ENCODE peak calls at places on chromosomes 6 and 20, in six cellular contexts. E is RWPE1, L is OCI-LY7, K is kidney, F is heart left ventricle, N is IMR-90. X is an unnamed sample.

GRCh38 chr6:87929843-87930288 is 117.8 kb upstream of the SPACA1 start:
- DNase-seq in E (peak; percentile 82), L (peak; percentile 95), K (peak; percentile 83), F (peak; percentile 78), N (peak; percentile 79), X (peak; percentile 31)

GRCh38 chr6:1110164-1110563 is 201.7 kb upstream of the FOXQ1 start:
- DNase-seq in E (no peak), L (no peak), K (no peak), F (no peak), N (no peak), X (no peak)

GRCh38 chr6:137699036-137699683 is 167.9 kb upstream of the TNFAIP3 start:
- DNase-seq in E (no peak), L (no peak), K (no peak), F (no peak), N (peak; percentile 46), X (no peak)

GRCh38 chr20:1473821-1474220 is 7.2 kb upstream of the NSFL1C start:
- DNase-seq in E (no peak), L (no peak), K (no peak), F (no peak), N (no peak), X (no peak)

GRCh38 chr6:142013875-142014495 is 118.7 kb upstream of the GJE1 start:
- DNase-seq in E (no peak), L (no peak), K (no peak), F (no peak), N (no peak), X (no peak)

GRCh38 chr20:61254881-61255589 is 3.0 kb downstream of the CDH4 start:
- DNase-seq in E (peak; percentile 93), L (no peak), K (no peak), F (no peak), N (peak; percentile 57), X (peak; percentile 14)

GRCh38 chr20:53871541-53871940 is 198.9 kb downstream of the BCAS1 start:
- DNase-seq in E (no peak), L (no peak), K (no peak), F (no peak), N (no peak), X (no peak)

GRCh38 chr6:105282801-105283585 is 103.2 kb upstream of the POPDC3 start:
- DNase-seq in E (no peak), L (no peak), K (no peak), F (no peak), N (no peak), X (no peak)

GRCh38 chr6:141261672-141262060 is 871.1 kb upstream of the GJE1 start:
- DNase-seq in E (no peak), L (no peak), K (peak; percentile 34), F (no peak), N (no peak), X (no peak)

GRCh38 chr20:6053064-6053775 is 640 bp downstream of the LRRN4 start:
- DNase-seq in E (no peak), L (no peak), K (no peak), F (no peak), N (no peak), X (no peak)

GRCh38 chr6:38319259-38320255 is 320.2 kb downstream of the BTBD9 start:
- DNase-seq in E (no peak), L (no peak), K (no peak), F (no peak), N (peak; percentile 9), X (no peak)

GRCh38 chr6:14175031-14175430 is 57.5 kb downstream of the CD83 start:
- DNase-seq in E (no peak), L (no peak), K (no peak), F (no peak), N (no peak), X (no peak)

GRCh38 chr6:7085911-7086310 is 21.9 kb upstream of the RREB1 start:
- DNase-seq in E (no peak), L (no peak), K (no peak), F (peak; percentile 34), N (no peak), X (no peak)

GRCh38 chr6:100435299-100435698 is 29.4 kb downstream of the SIM1 start:
- DNase-seq in E (peak; percentile 67), L (no peak), K (no peak), F (no peak), N (no peak), X (peak; percentile 41)

GRCh38 chr6:4942673-4943009 is 61.2 kb downstream of the RPP40 start:
- DNase-seq in E (no peak), L (no peak), K (no peak), F (no peak), N (no peak), X (no peak)

GRCh38 chr6:22308939-22309338 is 12.1 kb upstream of the PRL start:
- DNase-seq in E (no peak), L (no peak), K (no peak), F (no peak), N (no peak), X (no peak)

GRCh38 chr6:136491251-136491650 is 59.0 kb downstream of the MAP7 start:
- DNase-seq in E (no peak), L (no peak), K (no peak), F (no peak), N (no peak), X (no peak)

GRCh38 chr20:42963796-42964195 is 225.9 kb downstream of the PTPRT start:
- DNase-seq in E (no peak), L (no peak), K (no peak), F (no peak), N (no peak), X (no peak)
- H3K27ac ChIP-seq in E (no peak overlapping the region), L (no peak overlapping the region), K (no peak overlapping the region), F (no peak overlapping the region), N (no peak overlapping the region), X (no peak overlapping the region)

GRCh38 chr6:169174516-169175359 is 78.9 kb downstream of the THBS2 start:
- DNase-seq in E (no peak), L (no peak), K (peak; percentile 44), F (no peak), N (no peak), X (no peak)

GRCh38 chr6:169172435-169172834 is 81.2 kb downstream of the THBS2 start:
- DNase-seq in E (peak; percentile 71), L (no peak), K (peak; percentile 72), F (no peak), N (peak; percentile 55), X (peak; percentile 45)

GRCh38 chr6:169172946-169173345 is 80.7 kb downstream of the THBS2 start:
- DNase-seq in E (no peak), L (no peak), K (no peak), F (no peak), N (no peak), X (no peak)

GRCh38 chr6:169175360-169175887 is 78.2 kb downstream of the THBS2 start:
- DNase-seq in E (no peak), L (no peak), K (no peak), F (no peak), N (no peak), X (no peak)

DNA sequence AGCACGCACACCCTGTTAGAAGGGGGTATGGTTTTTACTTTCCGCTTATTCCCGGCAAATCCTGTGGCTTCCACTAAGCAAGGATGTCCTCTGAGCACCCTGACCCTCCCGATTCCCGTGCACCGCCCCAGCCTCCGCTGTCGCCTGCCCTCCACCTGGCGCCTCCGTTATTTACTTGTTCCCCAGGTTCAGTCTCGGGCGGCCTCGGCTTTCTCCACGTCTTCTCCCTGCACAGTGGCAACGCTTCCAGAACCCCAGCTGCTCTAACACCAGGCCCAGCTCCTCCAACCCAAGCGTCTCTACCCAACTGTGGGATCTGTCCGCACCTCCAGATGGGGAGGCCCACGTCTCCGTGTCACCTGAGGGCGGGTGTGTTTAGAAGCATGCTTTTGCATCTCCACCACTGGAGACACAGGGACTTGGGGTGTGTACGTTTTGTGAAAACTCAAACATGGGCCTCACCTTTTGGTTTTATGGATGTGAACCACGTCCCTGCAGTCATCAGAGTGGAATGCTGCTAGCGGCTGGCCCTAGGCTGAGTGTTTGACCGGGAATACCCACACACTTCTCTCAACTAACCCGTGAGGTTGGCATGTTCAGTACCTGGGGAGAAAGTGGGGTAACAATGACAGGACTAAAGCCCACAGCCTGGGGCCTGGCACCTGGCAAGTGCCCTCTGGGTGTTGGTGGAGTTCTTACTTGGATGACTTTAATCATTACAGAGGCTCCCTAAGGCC is 79.9 kb downstream of the THBS2 start:
- DNase-seq in E (peak; percentile 56), L (no peak), K (peak; percentile 63), F (no peak), N (peak; percentile 33), X (peak; percentile 50)
- H3K27ac ChIP-seq in E (no peak overlapping the region), L (no peak overlapping the region), K (no peak overlapping the region), F (no peak overlapping the region), N (no peak overlapping the region), X (peak overlapping the region; percentile 74)

DNA sequence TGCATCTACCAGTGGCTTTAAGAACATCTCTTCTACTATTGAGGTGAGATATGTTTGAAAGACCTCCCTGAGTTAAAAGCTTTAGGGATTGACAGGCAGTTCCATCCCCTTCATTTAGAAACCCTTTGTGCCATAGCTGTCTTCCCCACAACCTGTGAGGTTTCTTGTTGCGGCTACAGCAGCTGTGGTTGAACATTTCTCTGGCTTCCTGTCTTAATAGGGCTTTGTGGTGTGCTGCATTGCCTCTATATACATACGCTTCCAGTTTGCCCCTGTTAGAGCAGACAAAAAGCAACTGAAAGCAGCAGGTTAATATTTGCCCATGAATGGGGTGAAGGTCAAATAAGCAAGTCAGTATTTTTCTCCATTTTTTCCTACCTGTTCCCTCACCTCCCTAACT is 210.2 kb downstream of the TMEM200A start:
- DNase-seq in E (no peak), L (no peak), K (no peak), F (no peak), N (no peak), X (no peak)
- H3K27ac ChIP-seq in E (no peak overlapping the region), L (no peak overlapping the region), K (no peak overlapping the region), F (no peak overlapping the region), N (no peak overlapping the region), X (no peak overlapping the region)

GRCh38 chr6:15320683-15321082 is 74.8 kb downstream of the JARID2 start:
- DNase-seq in E (no peak), L (no peak), K (no peak), F (no peak), N (peak; percentile 54), X (no peak)

GRCh38 chr6:15325540-15325955 is 79.7 kb downstream of the JARID2 start:
- DNase-seq in E (no peak), L (no peak), K (no peak), F (no peak), N (no peak), X (no peak)

GRCh38 chr6:15322184-15322583 is 76.3 kb downstream of the JARID2 start:
- DNase-seq in E (no peak), L (no peak), K (no peak), F (no peak), N (no peak), X (no peak)

GRCh38 chr6:15324427-15324985 is 78.6 kb downstream of the JARID2 start:
- DNase-seq in E (no peak), L (no peak), K (no peak), F (no peak), N (no peak), X (no peak)

DNA sequence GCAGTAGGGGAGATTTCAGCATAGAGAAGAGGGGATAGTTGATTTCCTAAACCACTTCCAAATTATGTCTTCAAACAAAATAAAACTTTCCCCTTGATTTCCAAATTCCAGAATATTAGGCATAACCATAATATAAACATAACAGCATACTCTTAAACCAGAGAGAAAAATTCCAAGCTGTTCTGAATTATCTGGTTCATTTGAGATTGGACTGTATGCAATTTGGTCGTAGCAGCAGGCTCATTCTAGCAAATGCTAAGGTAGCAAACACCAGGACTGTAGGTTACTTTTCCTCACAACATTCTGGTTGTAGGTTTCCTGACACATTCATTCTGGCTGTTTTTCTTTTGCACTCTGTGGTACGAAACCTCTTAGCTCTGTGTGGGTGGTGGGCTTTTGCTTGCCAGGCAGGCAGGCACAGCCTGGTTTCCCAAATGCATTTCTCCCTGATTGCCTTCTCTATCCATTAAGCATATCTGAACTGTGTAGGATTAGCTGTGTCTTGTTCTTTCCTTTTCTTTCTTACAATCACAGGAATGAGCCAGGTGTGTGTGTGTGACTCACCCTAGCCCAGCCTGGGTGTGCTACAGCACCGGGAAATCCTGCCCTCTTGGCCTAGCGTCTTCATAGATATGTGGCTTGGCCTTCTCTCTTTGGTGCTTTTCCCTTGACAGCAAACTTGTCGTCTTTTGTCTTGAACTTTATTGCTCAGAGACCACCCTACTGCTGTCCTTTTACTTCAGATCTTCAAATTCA is 77.1 kb downstream of the JARID2 start:
- DNase-seq in E (peak; percentile 78), L (no peak), K (no peak), F (no peak), N (peak; percentile 57), X (peak; percentile 41)
- H3K27ac ChIP-seq in E (peak overlapping the region; percentile 80), L (no peak overlapping the region), K (no peak overlapping the region), F (no peak overlapping the region), N (no peak overlapping the region), X (peak overlapping the region; percentile 75)

X was measured in epithelial cell of prostate.